ENCODE peak calls at places on chromosomes 5 and 9, in six cellular contexts. J, A, F, C, K and T are unnamed samples.

GRCh38 chr9:92176068-92176799 is 61.0 kb upstream of the SPTLC1 start:
- DNase-seq in K (no peak), F (no peak), A (no peak), J (no peak), C (no peak), T (no peak)

GRCh38 chr5:132289097-132289496 is 5.1 kb upstream of the SLC22A4 start:
- DNase-seq in K (no peak), J (no peak), C (no peak), A (no peak), F (no peak), T (no peak)

GRCh38 chr5:88675758-88676636 is 207.0 kb downstream of the MEF2C start:
- DNase-seq in F (no peak), C (no peak), K (no peak), J (peak; percentile 92), A (peak; percentile 58), T (peak; percentile 56)

GRCh38 chr5:154783774-154784460 is 28.7 kb downstream of the LARP1 start:
- DNase-seq in J (no peak), K (no peak), C (no peak), F (no peak), A (peak; percentile 32), T (no peak)

GRCh38 chr9:15735083-15735974 is 182.5 kb downstream of the CCDC171 start:
- DNase-seq in C (no peak), A (peak; percentile 94), K (no peak), J (no peak), F (no peak), T (peak; percentile 90)

GRCh38 chr5:132459983-132460834 is 30.4 kb downstream of the IRF1 start:
- DNase-seq in F (no peak), A (no peak), C (no peak), J (no peak), K (no peak), T (peak; percentile 30)

GRCh38 chr9:113269355-113269754 is 6.0 kb downstream of the CDC26 start:
- DNase-seq in J (no peak), K (no peak), C (no peak), A (no peak), F (no peak), T (peak; percentile 16)

GRCh38 chr9:115590016-115590415 is 472.1 kb upstream of the TNC start:
- DNase-seq in A (peak; percentile 97), C (no peak), K (no peak), F (no peak), J (no peak), T (peak; percentile 79)

GRCh38 chr5:43483210-43484048 is at the start of gene TMEM267:
- DNase-seq in F (peak; percentile 85), A (peak; percentile 92), K (peak; percentile 67), J (peak; percentile 89), C (peak; percentile 94), T (peak; percentile 95)
- H3K23ac ChIP-seq in F (peak within 1 kb of the TSS; percentile 99), A (peak within 1 kb of the TSS; percentile 93), K (no peak within 1 kb of the TSS), J (no peak within 1 kb of the TSS), C (no peak within 1 kb of the TSS), T (peak within 1 kb of the TSS; percentile 34)

DNA sequence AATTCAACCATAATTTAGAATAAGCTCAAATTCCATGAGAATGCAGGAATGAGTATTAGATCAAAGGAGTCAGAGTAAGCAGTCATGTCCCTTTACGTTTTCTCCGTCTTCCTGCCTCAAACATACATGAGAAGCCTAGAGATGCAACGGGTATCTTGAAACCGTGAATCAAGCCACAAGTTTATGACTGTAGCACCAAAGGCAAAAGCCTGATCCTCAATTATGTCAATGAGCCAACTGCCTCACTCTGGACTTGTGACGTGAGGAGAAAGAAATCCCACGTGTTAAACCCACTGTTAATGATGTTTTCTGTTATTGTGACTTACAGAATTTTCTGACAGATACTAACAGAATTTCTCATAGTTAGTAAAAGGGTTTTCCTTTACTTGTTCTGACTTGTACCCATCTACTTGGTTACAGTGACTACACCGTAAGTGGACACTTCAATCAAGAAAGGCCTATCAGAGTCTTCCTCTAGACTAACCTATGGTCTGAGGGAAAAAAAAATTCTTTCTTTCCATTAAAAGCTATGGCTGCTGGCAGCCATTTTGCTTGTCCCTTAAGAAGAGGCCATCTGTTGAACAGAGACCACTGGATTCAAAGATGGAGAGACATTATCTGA is 35.3 kb upstream of the HK3 start:
- DNase-seq in A (no peak), K (no peak), C (no peak), F (no peak), J (no peak), T (no peak)
- H2AFZ ChIP-seq in A (no peak overlapping the region), K (no peak overlapping the region), C (no peak overlapping the region), F (no peak overlapping the region), J (no peak overlapping the region), T (no peak overlapping the region)

GRCh38 chr5:140324041-140324833 is 21.3 kb upstream of the PFDN1 start:
- DNase-seq in K (no peak), A (peak; percentile 59), C (no peak), J (no peak), F (no peak), T (peak; percentile 54)

GRCh38 chr5:140324834-140325195 is 21.6 kb downstream of the HBEGF start:
- DNase-seq in K (no peak), J (no peak), F (no peak), A (peak; percentile 92), C (no peak), T (peak; percentile 77)

GRCh38 chr5:140325486-140325885 is 20.9 kb downstream of the HBEGF start:
- DNase-seq in F (no peak), J (no peak), A (no peak), K (no peak), C (no peak), T (no peak)

GRCh38 chr5:140321796-140322195 is 18.9 kb upstream of the PFDN1 start:
- DNase-seq in A (no peak), C (no peak), J (no peak), K (no peak), F (no peak), T (no peak)

DNA sequence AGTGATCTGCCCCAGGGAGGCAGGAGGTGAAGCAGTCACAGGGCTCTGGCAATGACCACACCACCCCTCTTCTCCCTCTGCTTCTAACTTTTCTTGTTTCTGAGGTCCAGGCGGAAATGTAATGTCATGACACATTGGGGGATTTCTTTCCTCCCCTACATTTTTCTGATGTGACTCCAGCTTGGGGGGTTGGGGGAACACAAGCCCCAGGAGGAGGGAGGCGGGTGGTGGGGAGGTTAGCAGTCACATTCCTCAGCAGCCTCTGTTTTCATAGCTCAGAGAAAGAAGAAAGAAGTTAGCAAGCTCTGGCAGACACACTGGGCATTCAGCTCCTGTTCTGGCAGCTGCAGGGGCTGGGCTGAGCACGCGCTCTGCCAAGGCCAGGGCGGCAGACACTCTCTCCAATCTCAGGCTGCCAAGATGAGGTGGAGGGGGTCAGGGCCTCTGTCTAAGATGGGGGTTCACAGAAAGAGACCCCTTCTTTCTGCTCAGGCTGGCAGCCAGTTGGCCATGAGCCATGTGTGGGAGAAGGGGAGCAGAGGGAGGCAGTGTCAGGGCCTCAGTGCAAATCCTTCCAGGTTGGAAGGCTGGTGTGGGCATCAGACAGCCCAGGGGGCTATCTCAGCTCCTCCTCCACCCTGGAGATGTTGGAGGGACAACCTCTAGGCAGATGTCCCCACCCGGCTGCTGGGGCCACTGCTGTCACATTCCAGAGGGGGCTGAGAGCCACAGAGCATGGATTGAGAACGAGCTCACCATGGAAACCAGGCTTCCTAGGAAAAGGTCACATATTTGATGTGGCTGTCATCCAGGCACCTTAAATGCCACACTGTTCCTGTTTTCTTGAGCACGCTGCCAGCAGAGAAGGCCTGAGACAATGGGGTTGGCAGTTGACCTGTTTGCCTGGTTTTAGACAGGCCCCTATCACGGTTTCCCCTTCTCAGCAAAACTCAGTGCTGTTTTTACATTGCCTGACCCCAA is 20.1 kb upstream of the PFDN1 start:
- DNase-seq in K (no peak), A (peak; percentile 98), J (no peak), F (no peak), C (no peak), T (peak; percentile 94)
- H3K23ac ChIP-seq in K (no peak overlapping the region), A (peak overlapping the region; percentile 80), J (no peak overlapping the region), F (no peak overlapping the region), C (no peak overlapping the region), T (peak overlapping the region; percentile 10)

GRCh38 chr5:87170799-87171198 is 96.9 kb upstream of the RASA1 start:
- DNase-seq in A (no peak), F (no peak), J (no peak), C (no peak), K (no peak), T (no peak)
- H2AFZ ChIP-seq in A (no peak overlapping the region), F (no peak overlapping the region), J (no peak overlapping the region), C (no peak overlapping the region), K (no peak overlapping the region), T (no peak overlapping the region)

DNA sequence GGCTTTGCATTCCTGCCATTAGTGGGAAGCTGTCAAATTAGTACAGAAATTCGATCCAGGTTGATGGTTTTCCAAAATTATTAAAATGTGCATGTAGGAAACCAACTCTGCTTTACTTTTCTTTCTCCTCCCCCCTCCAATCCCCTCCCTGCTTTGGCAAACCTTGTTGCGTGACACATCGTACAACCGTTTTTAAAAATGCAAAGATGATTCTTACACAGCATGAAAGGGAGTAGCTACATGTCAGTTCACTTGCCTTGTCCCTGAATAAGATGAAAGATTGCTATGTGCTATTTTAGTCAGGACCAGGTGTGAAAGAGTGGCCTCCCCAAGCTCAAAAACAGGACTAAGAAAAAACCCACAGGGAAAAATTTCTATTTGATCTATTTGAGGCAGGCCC is 11.7 kb downstream of the SNCAIP start:
- DNase-seq in C (no peak), J (no peak), F (no peak), K (no peak), A (no peak), T (no peak)
- H3K23ac ChIP-seq in C (no peak overlapping the region), J (no peak overlapping the region), F (no peak overlapping the region), K (no peak overlapping the region), A (no peak overlapping the region), T (no peak overlapping the region)